ENCODE peak calls at places on chromosomes 16 and 17, in four cellular contexts. One of them, this sample, is unnamed.

GRCh38 chr17:51481370-51481769 is 221.0 kb downstream of the UTP18 start:
- DNase-seq in HepG2: no peak
- DNase-seq in K562: no peak
- DNase-seq in WTC11: no peak
- DNase-seq in this sample: no peak

GRCh38 chr17:12940699-12941098 is 77.1 kb downstream of the ELAC2 start:
- DNase-seq in WTC11: no peak
- DNase-seq in HepG2: no peak
- DNase-seq in K562: no peak
- DNase-seq in this sample: no peak

GRCh38 chr17:65707780-65708179 is 146.3 kb upstream of the AXIN2 start:
- DNase-seq in WTC11: no peak
- DNase-seq in HepG2: no peak
- DNase-seq in K562: no peak
- DNase-seq in this sample: no peak

GRCh38 chr17:41223821-41224220 is 2.6 kb upstream of the KRTAP9-2 start:
- DNase-seq in HepG2: no peak
- DNase-seq in WTC11: no peak
- DNase-seq in K562: no peak
- DNase-seq in this sample: no peak

GRCh38 chr17:21171309-21171922 is 42.5 kb downstream of the TMEM11 start:
- DNase-seq in HepG2: no peak
- DNase-seq in WTC11: no peak
- DNase-seq in K562: no peak
- DNase-seq in this sample: no peak

GRCh38 chr17:81676906-81677305 is 6.7 kb downstream of the ARL16 start:
- DNase-seq in K562: no peak
- DNase-seq in WTC11: no peak
- DNase-seq in HepG2: no peak
- DNase-seq in this sample: no peak

GRCh38 chr17:62098623-62099231 is 33.6 kb upstream of the MED13 start:
- DNase-seq in WTC11: no peak
- DNase-seq in K562: no peak
- DNase-seq in HepG2: no peak
- DNase-seq in this sample: no peak

GRCh38 chr16:27650073-27650701 is 100.2 kb downstream of the KATNIP start:
- DNase-seq in HepG2: no peak
- DNase-seq in WTC11: no peak
- DNase-seq in K562: no peak
- DNase-seq in this sample: no peak

GRCh38 chr17:17684901-17685774 is 3.9 kb downstream of the RAI1 start:
- DNase-seq in HepG2: no peak
- DNase-seq in K562: no peak
- DNase-seq in WTC11: no peak
- DNase-seq in this sample: no peak

GRCh38 chr17:81991684-81992513 is 14.5 kb downstream of the ASPSCR1 start:
- DNase-seq in HepG2: peak
- DNase-seq in K562: no peak
- DNase-seq in WTC11: peak
- DNase-seq in this sample: no peak

GRCh38 chr17:76812248-76812647 is 56.0 kb upstream of the MGAT5B start:
- DNase-seq in WTC11: no peak
- DNase-seq in HepG2: no peak
- DNase-seq in K562: peak
- DNase-seq in this sample: no peak

GRCh38 chr17:66535611-66536010 is 233.2 kb downstream of the PRKCA start:
- DNase-seq in K562: no peak
- DNase-seq in HepG2: no peak
- DNase-seq in WTC11: no peak
- DNase-seq in this sample: no peak

GRCh38 chr16:17591655-17592405 is 121.1 kb upstream of the XYLT1 start:
- DNase-seq in K562: no peak
- DNase-seq in WTC11: no peak
- DNase-seq in HepG2: no peak
- DNase-seq in this sample: no peak

GRCh38 chr16:46573008-46573833 is 48.0 kb downstream of the SHCBP1 start:
- DNase-seq in HepG2: peak
- DNase-seq in WTC11: no peak
- DNase-seq in K562: peak
- DNase-seq in this sample: no peak

GRCh38 chr17:36092228-36092627 is 2.3 kb upstream of the CCL3 start:
- DNase-seq in K562: no peak
- DNase-seq in HepG2: no peak
- DNase-seq in WTC11: no peak
- DNase-seq in this sample: no peak

GRCh38 chr17:21202512-21202911 is 11.4 kb downstream of the TMEM11 start:
- DNase-seq in HepG2: no peak
- DNase-seq in WTC11: no peak
- DNase-seq in K562: no peak
- DNase-seq in this sample: no peak

GRCh38 chr16:87303431-87303930 is 13.7 kb downstream of the C16orf95 start:
- DNase-seq in WTC11: no peak
- DNase-seq in K562: peak
- DNase-seq in HepG2: peak
- DNase-seq in this sample: no peak

GRCh38 chr17:42252528-42253172 is 23.5 kb downstream of the STAT5B start:
- DNase-seq in WTC11: no peak
- DNase-seq in HepG2: no peak
- DNase-seq in K562: no peak
- DNase-seq in this sample: no peak

GRCh38 chr17:42249681-42250446 is 26.3 kb downstream of the STAT5B start:
- DNase-seq in HepG2: no peak
- DNase-seq in WTC11: no peak
- DNase-seq in K562: no peak
- DNase-seq in this sample: no peak

GRCh38 chr17:42253173-42253545 is 23.0 kb downstream of the STAT5B start:
- DNase-seq in HepG2: no peak
- DNase-seq in WTC11: no peak
- DNase-seq in K562: no peak
- DNase-seq in this sample: no peak

GRCh38 chr17:42253601-42254000 is 22.6 kb downstream of the STAT5B start:
- DNase-seq in HepG2: no peak
- DNase-seq in K562: no peak
- DNase-seq in WTC11: no peak
- DNase-seq in this sample: no peak

GRCh38 chr17:42251115-42251514 is 25.1 kb downstream of the STAT5B start:
- DNase-seq in HepG2: peak
- DNase-seq in K562: peak
- DNase-seq in WTC11: no peak
- DNase-seq in this sample: peak
- TF ChIP-seq ELF4 in HepG2: no peak
- TF ChIP-seq ELF4 in K562: no peak
- TF ChIP-seq ELF4 in WTC11: no peak
- TF ChIP-seq ELF4 in this sample: no peak

GRCh38 chr17:78532922-78533640 is 44.1 kb downstream of the DNAH17 start:
- DNase-seq in HepG2: no peak
- DNase-seq in WTC11: no peak
- DNase-seq in K562: no peak
- DNase-seq in this sample: no peak
- TF ChIP-seq ELF4 in HepG2: no peak
- TF ChIP-seq ELF4 in WTC11: no peak
- TF ChIP-seq ELF4 in K562: no peak
- TF ChIP-seq ELF4 in this sample: no peak

GRCh38 chr16:2162676-2163118 is 7.1 kb downstream of the TRAF7 start:
- DNase-seq in HepG2: peak
- DNase-seq in K562: no peak
- DNase-seq in WTC11: no peak
- DNase-seq in this sample: no peak
- TF ChIP-seq ELF4 in HepG2: no peak
- TF ChIP-seq ELF4 in K562: no peak
- TF ChIP-seq ELF4 in WTC11: no peak
- TF ChIP-seq ELF4 in this sample: no peak

GRCh38 chr17:74892974-74893911 is at the start of gene FADS6:
- DNase-seq in WTC11: peak
- DNase-seq in HepG2: no peak
- DNase-seq in K562: no peak
- DNase-seq in this sample: no peak

GRCh38 chr17:74888440-74888839 is 5.0 kb downstream of the FADS6 start:
- DNase-seq in K562: no peak
- DNase-seq in HepG2: no peak
- DNase-seq in WTC11: no peak
- DNase-seq in this sample: no peak

GRCh38 chr17:74893936-74894671 is 671 bp upstream of the FADS6 start:
- DNase-seq in HepG2: no peak
- DNase-seq in WTC11: no peak
- DNase-seq in K562: no peak
- DNase-seq in this sample: no peak

GRCh38 chr17:74890554-74890953 is 2.9 kb downstream of the FADS6 start:
- DNase-seq in HepG2: no peak
- DNase-seq in WTC11: no peak
- DNase-seq in K562: no peak
- DNase-seq in this sample: no peak

GRCh38 chr17:74892013-74892841 is 1.2 kb downstream of the FADS6 start:
- DNase-seq in WTC11: no peak
- DNase-seq in K562: no peak
- DNase-seq in HepG2: no peak
- DNase-seq in this sample: no peak
- TF ChIP-seq ELF4 in WTC11: no peak
- TF ChIP-seq ELF4 in K562: no peak
- TF ChIP-seq ELF4 in HepG2: no peak
- TF ChIP-seq ELF4 in this sample: no peak

DNA sequence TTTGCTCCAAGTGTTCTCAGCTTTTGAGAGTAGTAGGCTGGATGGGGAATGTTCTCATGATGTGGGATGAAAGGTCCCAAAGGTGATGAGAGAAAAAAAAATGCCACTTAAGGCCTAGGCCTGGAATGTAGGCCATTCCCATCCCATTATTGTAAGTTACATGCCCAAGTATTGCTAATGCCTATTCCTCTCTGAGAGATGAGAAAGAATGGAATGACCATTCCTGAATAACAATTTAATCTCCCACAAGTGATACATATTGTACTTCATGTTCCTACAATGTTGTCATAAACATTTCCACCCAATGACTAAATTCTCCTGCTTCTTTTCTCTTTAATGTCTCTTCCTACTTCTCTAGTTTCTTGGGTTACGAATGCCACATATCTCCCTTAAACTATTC is 102.8 kb upstream of the KCNJ16 start:
- DNase-seq in HepG2: no peak
- DNase-seq in WTC11: no peak
- DNase-seq in K562: no peak
- DNase-seq in this sample: no peak
- TF ChIP-seq ELF4 in HepG2: no peak
- TF ChIP-seq ELF4 in WTC11: no peak
- TF ChIP-seq ELF4 in K562: no peak
- TF ChIP-seq ELF4 in this sample: no peak

GRCh38 chr16:49491111-49491670 is 117.6 kb downstream of the C16orf78 start:
- DNase-seq in K562: no peak
- DNase-seq in WTC11: no peak
- DNase-seq in HepG2: no peak
- DNase-seq in this sample: no peak
- TF ChIP-seq ELF4 in K562: no peak
- TF ChIP-seq ELF4 in WTC11: no peak
- TF ChIP-seq ELF4 in HepG2: no peak
- TF ChIP-seq ELF4 in this sample: no peak

DNA sequence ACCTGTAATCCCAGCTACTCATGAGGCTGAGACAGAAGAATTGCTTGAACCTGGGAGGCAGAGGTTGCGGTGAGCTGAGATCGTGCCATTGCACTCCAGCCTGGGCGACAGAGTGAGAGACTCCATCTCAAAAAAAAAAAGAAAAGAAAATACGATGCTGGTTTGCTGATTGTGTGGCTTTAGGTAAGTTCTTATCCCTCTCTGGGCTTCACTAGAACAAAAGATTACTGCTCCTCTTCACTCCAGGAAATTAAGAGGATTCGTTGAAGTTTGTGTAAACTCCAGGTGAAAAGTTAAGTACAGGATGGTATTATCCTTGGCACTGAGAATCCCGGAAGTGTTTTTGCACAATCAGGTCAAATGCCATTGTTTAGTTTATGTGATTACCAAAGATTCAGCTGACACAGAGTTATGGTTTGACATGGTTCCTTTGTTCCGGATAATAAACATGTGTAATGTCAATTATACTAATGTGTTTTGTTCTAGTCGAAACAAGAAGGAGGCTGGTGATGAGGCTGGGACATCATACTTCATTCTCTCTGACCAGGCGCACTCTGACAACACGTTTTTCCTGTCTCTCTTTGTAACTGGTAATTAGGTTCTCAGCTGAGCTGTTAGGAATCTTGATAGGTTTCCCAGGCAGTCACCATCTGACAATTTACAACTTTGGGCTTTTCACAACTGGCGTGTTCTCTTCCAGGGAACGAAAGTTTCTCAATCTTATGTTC is 10.9 kb upstream of the TAOK1 start:
- DNase-seq in HepG2: no peak
- DNase-seq in WTC11: no peak
- DNase-seq in K562: no peak
- DNase-seq in this sample: no peak
- TF ChIP-seq ELF4 in HepG2: no peak
- TF ChIP-seq ELF4 in WTC11: no peak
- TF ChIP-seq ELF4 in K562: no peak
- TF ChIP-seq ELF4 in this sample: no peak